ENCODE peak calls at places on chromosomes 11 and 22, in nine cellular contexts. One of them, this sample, is unnamed.

GRCh38 chr11:11081273-11081672 is 223.4 kb upstream of the ZBED5 start:
- DNase-seq in stimulated activated CD4-positive, alpha-beta T cell treated with anti-CD3 and anti-CD28 coated beads, Interleukin-12 subunit alpha, Interleukin-12 subunit beta, amount 100 ng/mL, for 48 hours: no peak
- DNase-seq in T follicular helper cell: no peak
- DNase-seq in activated CD8-positive, alpha-beta memory T cell treated with anti-CD3 and anti-CD28 coated beads for 4 hours: no peak
- DNase-seq in brain microvascular endothelial cell: no peak
- DNase-seq in PC-9: no peak
- DNase-seq in cardiac muscle cell: no peak
- DNase-seq in substantia nigra: no peak
- DNase-seq in activated T-helper 9 cell treated with anti-CD3 and anti-CD28 coated beads, Interleukin-2, amount 50 U/mL, for 16 hours: no peak
- DNase-seq in this sample: no peak

GRCh38 chr22:19877626-19878339 is 23.1 kb upstream of the GNB1L start:
- DNase-seq in stimulated activated CD4-positive, alpha-beta T cell treated with anti-CD3 and anti-CD28 coated beads, Interleukin-12 subunit alpha, Interleukin-12 subunit beta, amount 100 ng/mL, for 48 hours: no peak
- DNase-seq in T follicular helper cell: no peak
- DNase-seq in activated CD8-positive, alpha-beta memory T cell treated with anti-CD3 and anti-CD28 coated beads for 4 hours: no peak
- DNase-seq in brain microvascular endothelial cell: peak
- DNase-seq in PC-9: no peak
- DNase-seq in cardiac muscle cell: no peak
- DNase-seq in substantia nigra: no peak
- DNase-seq in activated T-helper 9 cell treated with anti-CD3 and anti-CD28 coated beads, Interleukin-2, amount 50 U/mL, for 16 hours: no peak
- DNase-seq in this sample: no peak

GRCh38 chr11:15893080-15893492 is 463.3 kb downstream of the SOX6 start:
- DNase-seq in stimulated activated CD4-positive, alpha-beta T cell treated with anti-CD3 and anti-CD28 coated beads, Interleukin-12 subunit alpha, Interleukin-12 subunit beta, amount 100 ng/mL, for 48 hours: no peak
- DNase-seq in T follicular helper cell: no peak
- DNase-seq in activated CD8-positive, alpha-beta memory T cell treated with anti-CD3 and anti-CD28 coated beads for 4 hours: no peak
- DNase-seq in brain microvascular endothelial cell: peak
- DNase-seq in PC-9: peak
- DNase-seq in cardiac muscle cell: no peak
- DNase-seq in substantia nigra: no peak
- DNase-seq in activated T-helper 9 cell treated with anti-CD3 and anti-CD28 coated beads, Interleukin-2, amount 50 U/mL, for 16 hours: no peak
- DNase-seq in this sample: peak

GRCh38 chr11:73190557-73190885 is 27.6 kb upstream of the P2RY2 start:
- DNase-seq in stimulated activated CD4-positive, alpha-beta T cell treated with anti-CD3 and anti-CD28 coated beads, Interleukin-12 subunit alpha, Interleukin-12 subunit beta, amount 100 ng/mL, for 48 hours: no peak
- DNase-seq in T follicular helper cell: no peak
- DNase-seq in activated CD8-positive, alpha-beta memory T cell treated with anti-CD3 and anti-CD28 coated beads for 4 hours: no peak
- DNase-seq in brain microvascular endothelial cell: no peak
- DNase-seq in PC-9: no peak
- DNase-seq in cardiac muscle cell: no peak
- DNase-seq in substantia nigra: no peak
- DNase-seq in activated T-helper 9 cell treated with anti-CD3 and anti-CD28 coated beads, Interleukin-2, amount 50 U/mL, for 16 hours: no peak
- DNase-seq in this sample: no peak

GRCh38 chr11:132058211-132058772 is 687.9 kb downstream of the NTM start:
- DNase-seq in stimulated activated CD4-positive, alpha-beta T cell treated with anti-CD3 and anti-CD28 coated beads, Interleukin-12 subunit alpha, Interleukin-12 subunit beta, amount 100 ng/mL, for 48 hours: no peak
- DNase-seq in T follicular helper cell: no peak
- DNase-seq in activated CD8-positive, alpha-beta memory T cell treated with anti-CD3 and anti-CD28 coated beads for 4 hours: no peak
- DNase-seq in brain microvascular endothelial cell: peak
- DNase-seq in PC-9: no peak
- DNase-seq in cardiac muscle cell: no peak
- DNase-seq in substantia nigra: no peak
- DNase-seq in activated T-helper 9 cell treated with anti-CD3 and anti-CD28 coated beads, Interleukin-2, amount 50 U/mL, for 16 hours: no peak
- DNase-seq in this sample: no peak

GRCh38 chr11:46951864-46952263 is 15.3 kb downstream of the CSTPP1 start:
- DNase-seq in stimulated activated CD4-positive, alpha-beta T cell treated with anti-CD3 and anti-CD28 coated beads, Interleukin-12 subunit alpha, Interleukin-12 subunit beta, amount 100 ng/mL, for 48 hours: no peak
- DNase-seq in T follicular helper cell: no peak
- DNase-seq in activated CD8-positive, alpha-beta memory T cell treated with anti-CD3 and anti-CD28 coated beads for 4 hours: no peak
- DNase-seq in brain microvascular endothelial cell: no peak
- DNase-seq in PC-9: no peak
- DNase-seq in cardiac muscle cell: no peak
- DNase-seq in substantia nigra: no peak
- DNase-seq in activated T-helper 9 cell treated with anti-CD3 and anti-CD28 coated beads, Interleukin-2, amount 50 U/mL, for 16 hours: no peak
- DNase-seq in this sample: no peak

GRCh38 chr11:57900315-57900714 is 123.4 kb upstream of the OR9Q1 start:
- DNase-seq in stimulated activated CD4-positive, alpha-beta T cell treated with anti-CD3 and anti-CD28 coated beads, Interleukin-12 subunit alpha, Interleukin-12 subunit beta, amount 100 ng/mL, for 48 hours: no peak
- DNase-seq in T follicular helper cell: no peak
- DNase-seq in activated CD8-positive, alpha-beta memory T cell treated with anti-CD3 and anti-CD28 coated beads for 4 hours: no peak
- DNase-seq in brain microvascular endothelial cell: no peak
- DNase-seq in PC-9: peak
- DNase-seq in cardiac muscle cell: no peak
- DNase-seq in substantia nigra: no peak
- DNase-seq in activated T-helper 9 cell treated with anti-CD3 and anti-CD28 coated beads, Interleukin-2, amount 50 U/mL, for 16 hours: no peak
- DNase-seq in this sample: peak

GRCh38 chr11:78419327-78419726 is 1.7 kb upstream of the GAB2 start:
- DNase-seq in stimulated activated CD4-positive, alpha-beta T cell treated with anti-CD3 and anti-CD28 coated beads, Interleukin-12 subunit alpha, Interleukin-12 subunit beta, amount 100 ng/mL, for 48 hours: no peak
- DNase-seq in T follicular helper cell: no peak
- DNase-seq in activated CD8-positive, alpha-beta memory T cell treated with anti-CD3 and anti-CD28 coated beads for 4 hours: no peak
- DNase-seq in brain microvascular endothelial cell: peak
- DNase-seq in PC-9: peak
- DNase-seq in cardiac muscle cell: no peak
- DNase-seq in substantia nigra: no peak
- DNase-seq in activated T-helper 9 cell treated with anti-CD3 and anti-CD28 coated beads, Interleukin-2, amount 50 U/mL, for 16 hours: no peak
- DNase-seq in this sample: no peak

GRCh38 chr11:126443120-126443519 is 87.6 kb downstream of the ST3GAL4 start:
- DNase-seq in stimulated activated CD4-positive, alpha-beta T cell treated with anti-CD3 and anti-CD28 coated beads, Interleukin-12 subunit alpha, Interleukin-12 subunit beta, amount 100 ng/mL, for 48 hours: no peak
- DNase-seq in T follicular helper cell: no peak
- DNase-seq in activated CD8-positive, alpha-beta memory T cell treated with anti-CD3 and anti-CD28 coated beads for 4 hours: no peak
- DNase-seq in brain microvascular endothelial cell: no peak
- DNase-seq in PC-9: no peak
- DNase-seq in cardiac muscle cell: no peak
- DNase-seq in substantia nigra: no peak
- DNase-seq in activated T-helper 9 cell treated with anti-CD3 and anti-CD28 coated beads, Interleukin-2, amount 50 U/mL, for 16 hours: no peak
- DNase-seq in this sample: no peak

GRCh38 chr11:19711911-19712280 is 741 bp upstream of the NAV2 start:
- DNase-seq in stimulated activated CD4-positive, alpha-beta T cell treated with anti-CD3 and anti-CD28 coated beads, Interleukin-12 subunit alpha, Interleukin-12 subunit beta, amount 100 ng/mL, for 48 hours: peak
- DNase-seq in T follicular helper cell: no peak
- DNase-seq in activated CD8-positive, alpha-beta memory T cell treated with anti-CD3 and anti-CD28 coated beads for 4 hours: no peak
- DNase-seq in brain microvascular endothelial cell: no peak
- DNase-seq in PC-9: no peak
- DNase-seq in cardiac muscle cell: no peak
- DNase-seq in substantia nigra: no peak
- DNase-seq in activated T-helper 9 cell treated with anti-CD3 and anti-CD28 coated beads, Interleukin-2, amount 50 U/mL, for 16 hours: no peak
- DNase-seq in this sample: no peak

GRCh38 chr11:87460842-87461637 is 423.3 kb downstream of the TMEM135 start:
- DNase-seq in stimulated activated CD4-positive, alpha-beta T cell treated with anti-CD3 and anti-CD28 coated beads, Interleukin-12 subunit alpha, Interleukin-12 subunit beta, amount 100 ng/mL, for 48 hours: no peak
- DNase-seq in T follicular helper cell: no peak
- DNase-seq in activated CD8-positive, alpha-beta memory T cell treated with anti-CD3 and anti-CD28 coated beads for 4 hours: no peak
- DNase-seq in brain microvascular endothelial cell: no peak
- DNase-seq in PC-9: no peak
- DNase-seq in cardiac muscle cell: no peak
- DNase-seq in substantia nigra: no peak
- DNase-seq in activated T-helper 9 cell treated with anti-CD3 and anti-CD28 coated beads, Interleukin-2, amount 50 U/mL, for 16 hours: no peak
- DNase-seq in this sample: no peak

GRCh38 chr11:130055637-130056036 is 14.1 kb upstream of the APLP2 start:
- DNase-seq in stimulated activated CD4-positive, alpha-beta T cell treated with anti-CD3 and anti-CD28 coated beads, Interleukin-12 subunit alpha, Interleukin-12 subunit beta, amount 100 ng/mL, for 48 hours: no peak
- DNase-seq in T follicular helper cell: no peak
- DNase-seq in activated CD8-positive, alpha-beta memory T cell treated with anti-CD3 and anti-CD28 coated beads for 4 hours: no peak
- DNase-seq in brain microvascular endothelial cell: no peak
- DNase-seq in PC-9: no peak
- DNase-seq in cardiac muscle cell: no peak
- DNase-seq in substantia nigra: no peak
- DNase-seq in activated T-helper 9 cell treated with anti-CD3 and anti-CD28 coated beads, Interleukin-2, amount 50 U/mL, for 16 hours: no peak
- DNase-seq in this sample: no peak

GRCh38 chr22:38997518-38997917 is 15.4 kb downstream of the APOBEC3B start:
- DNase-seq in stimulated activated CD4-positive, alpha-beta T cell treated with anti-CD3 and anti-CD28 coated beads, Interleukin-12 subunit alpha, Interleukin-12 subunit beta, amount 100 ng/mL, for 48 hours: no peak
- DNase-seq in T follicular helper cell: no peak
- DNase-seq in activated CD8-positive, alpha-beta memory T cell treated with anti-CD3 and anti-CD28 coated beads for 4 hours: no peak
- DNase-seq in brain microvascular endothelial cell: no peak
- DNase-seq in PC-9: no peak
- DNase-seq in cardiac muscle cell: no peak
- DNase-seq in substantia nigra: no peak
- DNase-seq in activated T-helper 9 cell treated with anti-CD3 and anti-CD28 coated beads, Interleukin-2, amount 50 U/mL, for 16 hours: no peak
- DNase-seq in this sample: no peak

GRCh38 chr11:95279921-95280861 is 49.2 kb upstream of the SESN3 start:
- DNase-seq in stimulated activated CD4-positive, alpha-beta T cell treated with anti-CD3 and anti-CD28 coated beads, Interleukin-12 subunit alpha, Interleukin-12 subunit beta, amount 100 ng/mL, for 48 hours: no peak
- DNase-seq in T follicular helper cell: no peak
- DNase-seq in activated CD8-positive, alpha-beta memory T cell treated with anti-CD3 and anti-CD28 coated beads for 4 hours: no peak
- DNase-seq in brain microvascular endothelial cell: no peak
- DNase-seq in PC-9: no peak
- DNase-seq in cardiac muscle cell: no peak
- DNase-seq in substantia nigra: peak
- DNase-seq in activated T-helper 9 cell treated with anti-CD3 and anti-CD28 coated beads, Interleukin-2, amount 50 U/mL, for 16 hours: no peak
- DNase-seq in this sample: no peak

GRCh38 chr11:105033344-105033743 is 1.6 kb downstream of the CASP1 start:
- DNase-seq in stimulated activated CD4-positive, alpha-beta T cell treated with anti-CD3 and anti-CD28 coated beads, Interleukin-12 subunit alpha, Interleukin-12 subunit beta, amount 100 ng/mL, for 48 hours: no peak
- DNase-seq in T follicular helper cell: no peak
- DNase-seq in activated CD8-positive, alpha-beta memory T cell treated with anti-CD3 and anti-CD28 coated beads for 4 hours: no peak
- DNase-seq in brain microvascular endothelial cell: no peak
- DNase-seq in PC-9: no peak
- DNase-seq in cardiac muscle cell: no peak
- DNase-seq in substantia nigra: no peak
- DNase-seq in activated T-helper 9 cell treated with anti-CD3 and anti-CD28 coated beads, Interleukin-2, amount 50 U/mL, for 16 hours: no peak
- DNase-seq in this sample: no peak

GRCh38 chr11:62390727-62391126 is 28.1 kb upstream of the SCGB1A1 start:
- DNase-seq in stimulated activated CD4-positive, alpha-beta T cell treated with anti-CD3 and anti-CD28 coated beads, Interleukin-12 subunit alpha, Interleukin-12 subunit beta, amount 100 ng/mL, for 48 hours: no peak
- DNase-seq in T follicular helper cell: no peak
- DNase-seq in activated CD8-positive, alpha-beta memory T cell treated with anti-CD3 and anti-CD28 coated beads for 4 hours: no peak
- DNase-seq in brain microvascular endothelial cell: no peak
- DNase-seq in PC-9: no peak
- DNase-seq in cardiac muscle cell: no peak
- DNase-seq in substantia nigra: no peak
- DNase-seq in activated T-helper 9 cell treated with anti-CD3 and anti-CD28 coated beads, Interleukin-2, amount 50 U/mL, for 16 hours: no peak
- DNase-seq in this sample: no peak

GRCh38 chr22:44824271-44824670 is 71.9 kb downstream of the ARHGAP8 start:
- DNase-seq in stimulated activated CD4-positive, alpha-beta T cell treated with anti-CD3 and anti-CD28 coated beads, Interleukin-12 subunit alpha, Interleukin-12 subunit beta, amount 100 ng/mL, for 48 hours: no peak
- DNase-seq in T follicular helper cell: no peak
- DNase-seq in activated CD8-positive, alpha-beta memory T cell treated with anti-CD3 and anti-CD28 coated beads for 4 hours: no peak
- DNase-seq in brain microvascular endothelial cell: no peak
- DNase-seq in PC-9: no peak
- DNase-seq in cardiac muscle cell: no peak
- DNase-seq in substantia nigra: no peak
- DNase-seq in activated T-helper 9 cell treated with anti-CD3 and anti-CD28 coated beads, Interleukin-2, amount 50 U/mL, for 16 hours: no peak
- DNase-seq in this sample: no peak

GRCh38 chr22:17596226-17596625 is 32.3 kb downstream of the ATP6V1E1 start:
- DNase-seq in stimulated activated CD4-positive, alpha-beta T cell treated with anti-CD3 and anti-CD28 coated beads, Interleukin-12 subunit alpha, Interleukin-12 subunit beta, amount 100 ng/mL, for 48 hours: no peak
- DNase-seq in T follicular helper cell: no peak
- DNase-seq in activated CD8-positive, alpha-beta memory T cell treated with anti-CD3 and anti-CD28 coated beads for 4 hours: no peak
- DNase-seq in brain microvascular endothelial cell: no peak
- DNase-seq in PC-9: no peak
- DNase-seq in cardiac muscle cell: no peak
- DNase-seq in substantia nigra: no peak
- DNase-seq in activated T-helper 9 cell treated with anti-CD3 and anti-CD28 coated beads, Interleukin-2, amount 50 U/mL, for 16 hours: no peak
- DNase-seq in this sample: no peak

GRCh38 chr22:46596819-46597218 is 23.4 kb upstream of the GRAMD4 start:
- DNase-seq in stimulated activated CD4-positive, alpha-beta T cell treated with anti-CD3 and anti-CD28 coated beads, Interleukin-12 subunit alpha, Interleukin-12 subunit beta, amount 100 ng/mL, for 48 hours: no peak
- DNase-seq in T follicular helper cell: no peak
- DNase-seq in activated CD8-positive, alpha-beta memory T cell treated with anti-CD3 and anti-CD28 coated beads for 4 hours: no peak
- DNase-seq in brain microvascular endothelial cell: no peak
- DNase-seq in PC-9: peak
- DNase-seq in cardiac muscle cell: no peak
- DNase-seq in substantia nigra: no peak
- DNase-seq in activated T-helper 9 cell treated with anti-CD3 and anti-CD28 coated beads, Interleukin-2, amount 50 U/mL, for 16 hours: no peak
- DNase-seq in this sample: peak

GRCh38 chr11:62671272-62671603 is 235 bp upstream of the UQCC3 start:
- DNase-seq in stimulated activated CD4-positive, alpha-beta T cell treated with anti-CD3 and anti-CD28 coated beads, Interleukin-12 subunit alpha, Interleukin-12 subunit beta, amount 100 ng/mL, for 48 hours: no peak
- DNase-seq in T follicular helper cell: no peak
- DNase-seq in activated CD8-positive, alpha-beta memory T cell treated with anti-CD3 and anti-CD28 coated beads for 4 hours: no peak
- DNase-seq in brain microvascular endothelial cell: peak
- DNase-seq in PC-9: no peak
- DNase-seq in cardiac muscle cell: no peak
- DNase-seq in substantia nigra: no peak
- DNase-seq in activated T-helper 9 cell treated with anti-CD3 and anti-CD28 coated beads, Interleukin-2, amount 50 U/mL, for 16 hours: peak
- DNase-seq in this sample: peak

GRCh38 chr11:115803341-115803740 is 299.1 kb upstream of the CADM1 start:
- DNase-seq in stimulated activated CD4-positive, alpha-beta T cell treated with anti-CD3 and anti-CD28 coated beads, Interleukin-12 subunit alpha, Interleukin-12 subunit beta, amount 100 ng/mL, for 48 hours: no peak
- DNase-seq in T follicular helper cell: no peak
- DNase-seq in activated CD8-positive, alpha-beta memory T cell treated with anti-CD3 and anti-CD28 coated beads for 4 hours: no peak
- DNase-seq in brain microvascular endothelial cell: no peak
- DNase-seq in PC-9: no peak
- DNase-seq in cardiac muscle cell: no peak
- DNase-seq in substantia nigra: no peak
- DNase-seq in activated T-helper 9 cell treated with anti-CD3 and anti-CD28 coated beads, Interleukin-2, amount 50 U/mL, for 16 hours: no peak
- DNase-seq in this sample: no peak

GRCh38 chr11:125494987-125495725 is 909 bp downstream of the FEZ1 start:
- DNase-seq in stimulated activated CD4-positive, alpha-beta T cell treated with anti-CD3 and anti-CD28 coated beads, Interleukin-12 subunit alpha, Interleukin-12 subunit beta, amount 100 ng/mL, for 48 hours: no peak
- DNase-seq in T follicular helper cell: no peak
- DNase-seq in activated CD8-positive, alpha-beta memory T cell treated with anti-CD3 and anti-CD28 coated beads for 4 hours: no peak
- DNase-seq in brain microvascular endothelial cell: no peak
- DNase-seq in PC-9: no peak
- DNase-seq in cardiac muscle cell: peak
- DNase-seq in substantia nigra: peak
- DNase-seq in activated T-helper 9 cell treated with anti-CD3 and anti-CD28 coated beads, Interleukin-2, amount 50 U/mL, for 16 hours: no peak
- DNase-seq in this sample: peak

GRCh38 chr11:61384271-61385242 is 7.8 kb upstream of the TMEM216 start:
- DNase-seq in stimulated activated CD4-positive, alpha-beta T cell treated with anti-CD3 and anti-CD28 coated beads, Interleukin-12 subunit alpha, Interleukin-12 subunit beta, amount 100 ng/mL, for 48 hours: no peak
- DNase-seq in T follicular helper cell: no peak
- DNase-seq in activated CD8-positive, alpha-beta memory T cell treated with anti-CD3 and anti-CD28 coated beads for 4 hours: no peak
- DNase-seq in brain microvascular endothelial cell: no peak
- DNase-seq in PC-9: no peak
- DNase-seq in cardiac muscle cell: peak
- DNase-seq in substantia nigra: no peak
- DNase-seq in activated T-helper 9 cell treated with anti-CD3 and anti-CD28 coated beads, Interleukin-2, amount 50 U/mL, for 16 hours: no peak
- DNase-seq in this sample: no peak

GRCh38 chr11:12529793-12530192 is 144.4 kb upstream of the TEAD1 start:
- DNase-seq in stimulated activated CD4-positive, alpha-beta T cell treated with anti-CD3 and anti-CD28 coated beads, Interleukin-12 subunit alpha, Interleukin-12 subunit beta, amount 100 ng/mL, for 48 hours: no peak
- DNase-seq in T follicular helper cell: no peak
- DNase-seq in activated CD8-positive, alpha-beta memory T cell treated with anti-CD3 and anti-CD28 coated beads for 4 hours: no peak
- DNase-seq in brain microvascular endothelial cell: no peak
- DNase-seq in PC-9: no peak
- DNase-seq in cardiac muscle cell: no peak
- DNase-seq in substantia nigra: no peak
- DNase-seq in activated T-helper 9 cell treated with anti-CD3 and anti-CD28 coated beads, Interleukin-2, amount 50 U/mL, for 16 hours: no peak
- DNase-seq in this sample: no peak

GRCh38 chr22:45006873-45007246 is 2.9 kb downstream of the PHF21B start:
- DNase-seq in stimulated activated CD4-positive, alpha-beta T cell treated with anti-CD3 and anti-CD28 coated beads, Interleukin-12 subunit alpha, Interleukin-12 subunit beta, amount 100 ng/mL, for 48 hours: no peak
- DNase-seq in T follicular helper cell: no peak
- DNase-seq in activated CD8-positive, alpha-beta memory T cell treated with anti-CD3 and anti-CD28 coated beads for 4 hours: no peak
- DNase-seq in brain microvascular endothelial cell: no peak
- DNase-seq in PC-9: no peak
- DNase-seq in cardiac muscle cell: peak
- DNase-seq in substantia nigra: no peak
- DNase-seq in activated T-helper 9 cell treated with anti-CD3 and anti-CD28 coated beads, Interleukin-2, amount 50 U/mL, for 16 hours: no peak
- DNase-seq in this sample: no peak

GRCh38 chr11:12269104-12269441 is 108.3 kb upstream of the PARVA start:
- DNase-seq in stimulated activated CD4-positive, alpha-beta T cell treated with anti-CD3 and anti-CD28 coated beads, Interleukin-12 subunit alpha, Interleukin-12 subunit beta, amount 100 ng/mL, for 48 hours: no peak
- DNase-seq in T follicular helper cell: no peak
- DNase-seq in activated CD8-positive, alpha-beta memory T cell treated with anti-CD3 and anti-CD28 coated beads for 4 hours: no peak
- DNase-seq in brain microvascular endothelial cell: no peak
- DNase-seq in PC-9: no peak
- DNase-seq in cardiac muscle cell: no peak
- DNase-seq in substantia nigra: no peak
- DNase-seq in activated T-helper 9 cell treated with anti-CD3 and anti-CD28 coated beads, Interleukin-2, amount 50 U/mL, for 16 hours: no peak
- DNase-seq in this sample: no peak

GRCh38 chr11:77619576-77620198 is 17.9 kb downstream of the CLNS1A start:
- DNase-seq in stimulated activated CD4-positive, alpha-beta T cell treated with anti-CD3 and anti-CD28 coated beads, Interleukin-12 subunit alpha, Interleukin-12 subunit beta, amount 100 ng/mL, for 48 hours: peak
- DNase-seq in T follicular helper cell: no peak
- DNase-seq in activated CD8-positive, alpha-beta memory T cell treated with anti-CD3 and anti-CD28 coated beads for 4 hours: no peak
- DNase-seq in brain microvascular endothelial cell: no peak
- DNase-seq in PC-9: peak
- DNase-seq in cardiac muscle cell: peak
- DNase-seq in substantia nigra: no peak
- DNase-seq in activated T-helper 9 cell treated with anti-CD3 and anti-CD28 coated beads, Interleukin-2, amount 50 U/mL, for 16 hours: no peak
- DNase-seq in this sample: peak

GRCh38 chr22:20595461-20595860 is 88.1 kb downstream of the MED15 start:
- DNase-seq in stimulated activated CD4-positive, alpha-beta T cell treated with anti-CD3 and anti-CD28 coated beads, Interleukin-12 subunit alpha, Interleukin-12 subunit beta, amount 100 ng/mL, for 48 hours: no peak
- DNase-seq in T follicular helper cell: no peak
- DNase-seq in activated CD8-positive, alpha-beta memory T cell treated with anti-CD3 and anti-CD28 coated beads for 4 hours: no peak
- DNase-seq in brain microvascular endothelial cell: no peak
- DNase-seq in PC-9: no peak
- DNase-seq in cardiac muscle cell: no peak
- DNase-seq in substantia nigra: no peak
- DNase-seq in activated T-helper 9 cell treated with anti-CD3 and anti-CD28 coated beads, Interleukin-2, amount 50 U/mL, for 16 hours: no peak
- DNase-seq in this sample: no peak

GRCh38 chr11:80632691-80633090 is 1191.9 kb upstream of the TENM4 start:
- DNase-seq in stimulated activated CD4-positive, alpha-beta T cell treated with anti-CD3 and anti-CD28 coated beads, Interleukin-12 subunit alpha, Interleukin-12 subunit beta, amount 100 ng/mL, for 48 hours: no peak
- DNase-seq in T follicular helper cell: no peak
- DNase-seq in activated CD8-positive, alpha-beta memory T cell treated with anti-CD3 and anti-CD28 coated beads for 4 hours: no peak
- DNase-seq in brain microvascular endothelial cell: no peak
- DNase-seq in PC-9: no peak
- DNase-seq in cardiac muscle cell: peak
- DNase-seq in substantia nigra: no peak
- DNase-seq in activated T-helper 9 cell treated with anti-CD3 and anti-CD28 coated beads, Interleukin-2, amount 50 U/mL, for 16 hours: no peak
- DNase-seq in this sample: no peak

GRCh38 chr22:37765498-37765897 is 42.2 kb upstream of the GCAT start:
- DNase-seq in stimulated activated CD4-positive, alpha-beta T cell treated with anti-CD3 and anti-CD28 coated beads, Interleukin-12 subunit alpha, Interleukin-12 subunit beta, amount 100 ng/mL, for 48 hours: no peak
- DNase-seq in T follicular helper cell: no peak
- DNase-seq in activated CD8-positive, alpha-beta memory T cell treated with anti-CD3 and anti-CD28 coated beads for 4 hours: no peak
- DNase-seq in brain microvascular endothelial cell: no peak
- DNase-seq in PC-9: no peak
- DNase-seq in cardiac muscle cell: no peak
- DNase-seq in substantia nigra: no peak
- DNase-seq in activated T-helper 9 cell treated with anti-CD3 and anti-CD28 coated beads, Interleukin-2, amount 50 U/mL, for 16 hours: no peak
- DNase-seq in this sample: no peak

GRCh38 chr11:65366340-65366773 is 11.8 kb downstream of the TIGD3 start:
- DNase-seq in stimulated activated CD4-positive, alpha-beta T cell treated with anti-CD3 and anti-CD28 coated beads, Interleukin-12 subunit alpha, Interleukin-12 subunit beta, amount 100 ng/mL, for 48 hours: no peak
- DNase-seq in T follicular helper cell: no peak
- DNase-seq in activated CD8-positive, alpha-beta memory T cell treated with anti-CD3 and anti-CD28 coated beads for 4 hours: no peak
- DNase-seq in brain microvascular endothelial cell: peak
- DNase-seq in PC-9: peak
- DNase-seq in cardiac muscle cell: peak
- DNase-seq in substantia nigra: no peak
- DNase-seq in activated T-helper 9 cell treated with anti-CD3 and anti-CD28 coated beads, Interleukin-2, amount 50 U/mL, for 16 hours: no peak
- DNase-seq in this sample: peak

This sample was measured in Calu3.